ENCODE peak calls at places on chromosomes 2 and 18, in six cellular contexts. E is AG10803; F is transverse colon; U is CD8-positive, alpha-beta T cell; O is left ventricle myocardium inferior; M is colonic mucosa. J is an unnamed sample.

GRCh38 chr2:200578778-200579177 is 7.0 kb upstream of the AOX1 start:
- DNase-seq in E (peak), F (no peak), U (no peak), O (no peak), M (no peak), J (peak)

GRCh38 chr18:46649071-46649862 is 7.8 kb downstream of the LOXHD1 start:
- DNase-seq in E (no peak), F (no peak), U (no peak), O (no peak), M (no peak), J (no peak)

GRCh38 chr2:182240862-182241371 is 185.9 kb downstream of the PDE1A start:
- DNase-seq in E (peak), F (peak), U (no peak), O (no peak), M (peak), J (peak)

GRCh38 chr2:171469176-171469575 is 35.1 kb downstream of the DCAF17 start:
- DNase-seq in E (peak), F (no peak), U (no peak), O (no peak), M (no peak), J (no peak)

GRCh38 chr18:79365701-79366100 is 30.0 kb upstream of the NFATC1 start:
- DNase-seq in E (no peak), F (no peak), U (no peak), O (no peak), M (no peak), J (no peak)

GRCh38 chr2:224034027-224034426 is 5.1 kb downstream of the SERPINE2 start:
- DNase-seq in E (no peak), F (no peak), U (no peak), O (no peak), M (no peak), J (peak)

GRCh38 chr2:53859354-53860159 is at the start of gene GPR75:
- DNase-seq in E (peak), F (no peak), U (no peak), O (peak), M (peak), J (peak)

GRCh38 chr18:63747006-63747405 is 28.2 kb upstream of the SERPINB7 start:
- DNase-seq in E (no peak), F (no peak), U (no peak), O (no peak), M (no peak), J (no peak)

GRCh38 chr2:176280156-176280555 is 10.9 kb downstream of the MTX2 start:
- DNase-seq in E (no peak), F (no peak), U (no peak), O (no peak), M (no peak), J (no peak)

GRCh38 chr2:32805104-32806095 is 141.4 kb upstream of the LTBP1 start:
- DNase-seq in E (no peak), F (no peak), U (no peak), O (no peak), M (peak), J (peak)

GRCh38 chr2:152134488-152135280 is 35.8 kb upstream of the CACNB4 start:
- DNase-seq in E (no peak), F (no peak), U (no peak), O (no peak), M (no peak), J (peak)

GRCh38 chr2:39216495-39217191 is 27.1 kb downstream of the CDKL4 start:
- DNase-seq in E (no peak), F (peak), U (peak), O (no peak), M (peak), J (no peak)

GRCh38 chr2:196670342-196670741 is 30.8 kb downstream of the CCDC150 start:
- DNase-seq in E (no peak), F (no peak), U (no peak), O (no peak), M (no peak), J (no peak)

GRCh38 chr2:61340242-61340641 is 130.6 kb downstream of the USP34 start:
- DNase-seq in E (no peak), F (no peak), U (no peak), O (no peak), M (no peak), J (peak)

GRCh38 chr2:176421291-176422050 is 152.2 kb downstream of the MTX2 start:
- DNase-seq in E (no peak), F (no peak), U (no peak), O (no peak), M (no peak), J (no peak)

GRCh38 chr2:178844690-178845089 is 37.5 kb upstream of the TTN start:
- DNase-seq in E (no peak), F (no peak), U (no peak), O (no peak), M (no peak), J (no peak)

GRCh38 chr2:233142355-233142897 is 82.3 kb downstream of the INPP5D start:
- DNase-seq in E (no peak), F (no peak), U (no peak), O (no peak), M (no peak), J (no peak)

GRCh38 chr2:167293172-167293781 is 405.0 kb downstream of the XIRP2 start:
- DNase-seq in E (no peak), F (peak), U (no peak), O (no peak), M (peak), J (peak)

GRCh38 chr18:56353676-56354260 is 284.6 kb downstream of the TXNL1 start:
- DNase-seq in E (peak), F (no peak), U (no peak), O (no peak), M (no peak), J (no peak)

DNA sequence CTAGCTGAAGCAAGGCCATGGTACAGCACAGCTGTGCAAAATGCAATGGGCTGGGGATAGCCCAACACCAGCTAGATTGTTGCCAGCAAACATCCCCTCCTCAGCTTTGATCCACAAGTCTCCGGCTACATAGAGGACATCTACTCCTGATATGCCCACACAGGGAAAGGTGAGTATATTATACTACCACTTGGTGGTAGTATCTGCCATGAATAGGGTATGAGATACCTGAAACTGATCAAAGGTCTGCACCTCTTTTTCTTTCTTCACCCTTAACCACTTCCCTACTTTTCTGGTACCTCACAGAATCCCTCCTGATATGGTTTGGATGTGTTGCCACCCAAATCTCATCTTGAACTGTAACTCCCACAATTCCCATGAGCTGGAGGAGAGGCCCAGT is 279.8 kb downstream of the TXNL1 start:
- DNase-seq in E (no peak), F (no peak), U (no peak), O (no peak), M (no peak), J (peak)
- TF ChIP-seq CTCF in E (peak), F (no peak), U (no peak), O (peak), M (no peak), J (peak)

DNA sequence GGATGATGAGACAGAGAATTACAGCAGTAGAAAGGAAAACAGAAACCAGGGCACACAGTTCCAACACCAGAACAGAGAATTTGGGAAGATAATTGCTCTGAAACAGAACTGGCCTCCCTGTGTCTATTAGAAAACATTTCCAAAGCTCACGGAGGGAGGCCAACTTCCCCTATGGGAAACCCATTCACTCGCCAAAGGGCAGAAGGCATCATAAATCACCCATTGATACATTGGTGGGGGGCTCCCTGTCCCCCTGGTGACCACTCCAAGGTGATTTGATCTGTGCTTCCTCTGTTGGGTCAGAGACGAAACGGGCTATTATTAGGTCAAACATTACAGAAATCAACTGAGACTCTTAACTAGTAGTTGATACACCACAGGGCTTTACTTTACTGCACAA is 3.8 kb downstream of the ARL4C start:
- DNase-seq in E (no peak), F (no peak), U (no peak), O (no peak), M (no peak), J (peak)
- TF ChIP-seq CTCF in E (no peak), F (no peak), U (no peak), O (no peak), M (no peak), J (no peak)

GRCh38 chr2:103734911-103735310 is 973.1 kb downstream of the TMEM182 start:
- DNase-seq in E (no peak), F (no peak), U (no peak), O (no peak), M (no peak), J (no peak)
- TF ChIP-seq CTCF in E (no peak), F (no peak), U (no peak), O (no peak), M (no peak), J (no peak)

GRCh38 chr2:17857016-17857415 is 21.5 kb upstream of the KCNS3 start:
- DNase-seq in E (peak), F (no peak), U (no peak), O (no peak), M (no peak), J (no peak)

GRCh38 chr2:17850151-17850550 is 28.3 kb upstream of the KCNS3 start:
- DNase-seq in E (no peak), F (no peak), U (no peak), O (no peak), M (no peak), J (no peak)

GRCh38 chr2:17853799-17854198 is 24.7 kb upstream of the KCNS3 start:
- DNase-seq in E (no peak), F (no peak), U (no peak), O (no peak), M (no peak), J (no peak)

GRCh38 chr2:17849260-17849659 is 29.2 kb upstream of the KCNS3 start:
- DNase-seq in E (no peak), F (no peak), U (no peak), O (no peak), M (no peak), J (no peak)

GRCh38 chr2:17851731-17852585 is 26.5 kb upstream of the KCNS3 start:
- DNase-seq in E (peak), F (peak), U (no peak), O (peak), M (peak), J (peak)
- TF ChIP-seq CTCF in E (peak), F (peak), U (peak), O (peak), M (peak), J (peak)

GRCh38 chr2:209334188-209335017 is 89.4 kb upstream of the MAP2 start:
- DNase-seq in E (peak), F (peak), U (peak), O (peak), M (peak), J (peak)

GRCh38 chr2:209331291-209331844 is 92.5 kb upstream of the MAP2 start:
- DNase-seq in E (peak), F (no peak), U (no peak), O (no peak), M (no peak), J (peak)
- TF ChIP-seq CTCF in E (peak), F (no peak), U (no peak), O (peak), M (no peak), J (peak)

DNA sequence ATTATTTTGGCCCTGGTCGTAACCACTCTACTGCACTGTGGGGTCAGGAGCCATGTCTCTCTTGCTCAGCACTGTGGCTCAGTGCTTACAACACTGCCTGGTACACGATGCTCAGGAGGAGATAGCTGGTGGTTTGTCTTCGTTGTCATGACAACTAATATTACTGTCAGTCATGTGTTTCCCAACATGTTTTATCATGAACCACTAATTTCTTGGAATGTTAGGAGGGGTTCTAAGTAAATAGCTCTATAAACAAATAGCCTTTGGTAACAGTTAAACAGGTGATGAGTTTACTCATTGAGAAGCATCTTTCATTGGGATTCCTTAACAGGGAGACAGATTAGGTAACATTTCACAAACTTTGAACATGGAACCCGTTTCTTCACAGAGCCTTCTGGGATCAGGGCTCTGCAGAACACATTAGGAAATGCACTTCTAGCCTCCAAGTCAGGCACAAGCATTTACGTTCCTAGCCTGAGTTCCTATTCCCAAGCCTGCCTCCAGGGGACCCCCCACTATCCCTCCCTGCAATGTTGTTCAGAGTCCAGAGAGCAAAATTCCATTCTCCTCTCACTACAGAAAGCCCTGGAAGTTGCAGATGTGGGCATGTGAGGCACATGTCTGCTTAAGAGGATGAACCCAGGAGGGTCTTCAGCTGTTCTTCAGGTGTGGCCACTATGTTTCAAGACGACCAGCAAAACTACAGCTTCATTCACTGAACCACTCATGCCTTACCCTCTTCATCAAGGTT is 6.4 kb upstream of the RBM44 start:
- DNase-seq in E (peak), F (no peak), U (no peak), O (no peak), M (no peak), J (peak)
- TF ChIP-seq CTCF in E (peak), F (no peak), U (no peak), O (no peak), M (no peak), J (peak)

DNA sequence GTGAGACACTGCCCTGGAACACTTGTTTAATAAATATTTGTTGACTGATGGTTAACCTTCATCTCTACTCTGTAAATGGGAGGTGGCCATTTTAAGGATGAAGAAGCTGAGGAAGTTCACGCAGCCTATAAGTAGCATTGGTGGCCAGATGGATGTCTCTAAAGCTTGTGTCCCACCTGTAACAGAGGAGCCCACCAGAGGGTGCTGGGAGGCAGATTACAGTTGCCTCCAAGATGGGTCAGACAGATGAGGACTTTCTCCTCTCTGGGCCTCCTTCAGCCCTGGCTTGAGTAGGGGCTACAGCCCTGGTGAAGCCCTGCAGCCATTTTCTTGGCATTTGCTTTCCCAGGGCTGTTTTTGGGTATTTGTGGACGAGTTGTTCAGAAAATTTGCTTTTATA is 45.0 kb upstream of the MCFD2 start:
- DNase-seq in E (no peak), F (no peak), U (no peak), O (no peak), M (no peak), J (no peak)
- TF ChIP-seq CTCF in E (no peak), F (no peak), U (no peak), O (no peak), M (no peak), J (no peak)

GRCh38 chr18:6414118-6414722 is 491 bp downstream of the L3MBTL4 start:
- DNase-seq in E (no peak), F (peak), U (no peak), O (peak), M (peak), J (no peak)
- TF ChIP-seq CTCF in E (no peak), F (no peak), U (no peak), O (peak), M (no peak), J (no peak)

DNA sequence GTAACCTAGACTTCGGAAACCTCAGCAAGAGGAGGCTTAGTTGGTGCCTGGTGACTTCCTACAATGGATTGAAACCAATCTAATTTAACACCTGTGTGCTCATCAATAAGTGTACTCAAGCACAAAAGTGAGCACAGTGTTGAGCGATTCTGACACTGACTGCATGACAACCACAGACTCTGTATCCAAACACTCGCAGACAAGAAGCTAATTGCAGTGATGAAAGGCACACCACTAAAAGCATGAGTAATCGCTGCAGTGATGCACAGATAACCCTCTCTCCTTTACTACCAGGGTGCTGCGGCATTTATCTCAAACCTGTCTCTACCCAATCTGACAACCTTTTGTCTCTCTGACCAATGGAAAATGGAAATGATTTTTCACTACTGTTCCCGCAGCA is 168.1 kb downstream of the AFF3 start:
- DNase-seq in E (peak), F (no peak), U (no peak), O (no peak), M (no peak), J (no peak)
- TF ChIP-seq CTCF in E (no peak), F (no peak), U (no peak), O (no peak), M (no peak), J (no peak)

J was measured in fibroblast of the aortic adventitia.